ENCODE peak calls at places on chromosomes 11 and 22, in four cellular contexts. E is HCT116, A is sigmoid colon, W is stomach. B is an unnamed sample.

GRCh38 chr22:37187891-37188761 is at the start of gene C1QTNF6:
- DNase-seq in W (peak; percentile 43), E (no peak), A (peak; percentile 68), B (no peak)

GRCh38 chr11:18844753-18845367 is 53.3 kb upstream of the PTPN5 start:
- DNase-seq in A (no peak), W (no peak), E (peak; percentile 36), B (no peak)

GRCh38 chr22:20437253-20438065 is at the start of gene SCARF2:
- DNase-seq in A (peak; percentile 84), E (no peak), W (no peak), B (no peak)

GRCh38 chr11:128345316-128345715 is 242.0 kb downstream of the ETS1 start:
- DNase-seq in E (no peak), W (no peak), A (no peak), B (no peak)

GRCh38 chr11:70541176-70541575 is 142.8 kb downstream of the CTTN start:
- DNase-seq in E (no peak), A (no peak), W (no peak), B (no peak)

GRCh38 chr22:49659281-49659923 is 168.3 kb downstream of the BRD1 start:
- DNase-seq in W (no peak), E (no peak), A (peak; percentile 44), B (no peak)

GRCh38 chr22:27993201-27993635 is 74.2 kb upstream of the PITPNB start:
- DNase-seq in E (no peak), A (peak; percentile 57), W (peak; percentile 13), B (no peak)

GRCh38 chr22:37525073-37525745 is 6.0 kb upstream of the CARD10 start:
- DNase-seq in W (no peak), E (peak; percentile 60), A (no peak), B (no peak)

GRCh38 chr11:33376331-33377099 is 119.3 kb downstream of the HIPK3 start:
- DNase-seq in A (no peak), W (no peak), E (no peak), B (no peak)

GRCh38 chr11:56140151-56140661 is at the start of gene OR8J3:
- DNase-seq in A (no peak), E (no peak), W (no peak), B (no peak)

GRCh38 chr22:24402460-24403192 is 24.8 kb upstream of the ADORA2A start:
- DNase-seq in E (peak; percentile 82), W (peak; percentile 75), A (peak; percentile 89), B (peak; percentile 98)

GRCh38 chr11:126963603-126964353 is 36.8 kb downstream of the KIRREL3 start:
- DNase-seq in W (no peak), E (no peak), A (no peak), B (no peak)

GRCh38 chr11:71391786-71392185 is 56.4 kb downstream of the DHCR7 start:
- DNase-seq in A (no peak), W (no peak), E (no peak), B (no peak)

GRCh38 chr22:47053865-47054185 is 291.4 kb downstream of the TBC1D22A start:
- DNase-seq in E (no peak), A (no peak), W (no peak), B (no peak)

GRCh38 chr22:18952022-18952421 is 15.9 kb upstream of the PRODH start:
- DNase-seq in E (no peak), W (no peak), A (peak; percentile 22), B (no peak)

GRCh38 chr11:118918686-118919280 is 6.9 kb downstream of the BCL9L start:
- DNase-seq in W (no peak), E (no peak), A (peak; percentile 71), B (no peak)

GRCh38 chr11:118921929-118922744 is 3.6 kb downstream of the BCL9L start:
- DNase-seq in E (no peak), A (peak; percentile 96), W (peak; percentile 88), B (peak; percentile 87)

GRCh38 chr11:118922745-118923627 is 2.7 kb downstream of the BCL9L start:
- DNase-seq in W (no peak), A (peak; percentile 65), E (no peak), B (no peak)

GRCh38 chr11:118923721-118924587 is 1.8 kb downstream of the BCL9L start:
- DNase-seq in A (peak; percentile 65), E (no peak), W (no peak), B (no peak)

GRCh38 chr11:118921121-118921928 is 4.4 kb downstream of the BCL9L start:
- DNase-seq in E (no peak), W (no peak), A (peak; percentile 93), B (no peak)
- TF ChIP-seq POLR2A in E (no peak), W (no peak), A (no peak), B (no peak)

GRCh38 chr11:67583319-67584204 is at the start of gene GSTP1:
- DNase-seq in A (peak; percentile 97), W (peak; percentile 88), E (peak; percentile 61), B (peak; percentile 84)
- TF ChIP-seq CTCF in A (no peak), W (peak; percentile 84), E (peak; percentile 55), B (peak; percentile 45)

DNA sequence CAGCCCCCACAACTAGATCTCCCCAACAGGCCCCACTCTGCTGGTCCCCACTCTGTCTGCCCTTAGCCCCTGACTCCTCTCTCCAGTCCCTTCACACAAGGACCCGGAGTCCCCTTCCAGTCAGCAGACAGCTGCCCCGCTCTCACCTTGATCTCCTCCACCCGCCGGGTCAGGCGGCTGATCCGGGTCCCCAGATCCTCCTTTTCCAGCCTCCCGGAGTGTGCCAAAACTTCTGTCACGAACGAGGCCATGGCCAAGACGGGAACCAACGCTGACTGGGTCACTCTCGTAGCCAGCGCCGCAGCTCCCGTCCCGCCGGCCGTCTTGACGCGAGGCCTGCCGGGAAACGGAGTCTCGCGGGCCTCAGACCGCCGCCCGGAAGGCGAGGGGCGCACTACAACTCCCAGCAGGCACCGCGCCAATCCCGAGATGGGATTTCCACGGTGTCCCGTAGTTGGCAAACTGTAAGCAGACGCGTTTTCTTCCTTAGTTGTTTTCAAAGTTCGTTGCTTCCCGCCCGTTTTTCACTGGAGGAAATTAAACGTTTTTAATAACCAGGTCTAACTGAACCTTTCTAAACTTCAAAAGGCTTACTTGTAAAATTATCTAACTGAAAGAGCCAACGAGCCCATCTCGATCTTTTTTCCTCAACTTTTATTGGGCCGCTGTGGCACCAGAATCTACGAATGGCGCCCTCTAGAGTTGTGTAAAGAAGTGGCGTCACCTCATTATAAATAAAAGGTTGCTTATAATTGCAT is at the start of gene ZW10:
- DNase-seq in E (peak; percentile 92), A (peak; percentile 98), W (peak; percentile 99), B (peak; percentile 96)
- TF ChIP-seq POLR2AphosphoS5 in E (peak; percentile 88), A (peak; percentile 71), W (peak; percentile 64), B (peak; percentile 98)

GRCh38 chr11:57964660-57965059 is 59.0 kb upstream of the OR9Q1 start:
- DNase-seq in A (no peak), E (no peak), W (no peak), B (no peak)
- TF ChIP-seq POLR2A in A (no peak), E (no peak), W (no peak), B (no peak)

GRCh38 chr11:75033916-75034315 is 45.2 kb downstream of the NEU3 start:
- DNase-seq in W (no peak), A (no peak), E (no peak), B (no peak)

GRCh38 chr11:75032550-75032935 is 43.8 kb downstream of the NEU3 start:
- DNase-seq in W (no peak), A (no peak), E (no peak), B (no peak)

GRCh38 chr11:75031224-75031753 is 42.6 kb downstream of the NEU3 start:
- DNase-seq in W (no peak), E (no peak), A (no peak), B (no peak)

GRCh38 chr11:75029836-75030631 is 41.3 kb downstream of the NEU3 start:
- DNase-seq in A (no peak), W (no peak), E (no peak), B (no peak)

DNA sequence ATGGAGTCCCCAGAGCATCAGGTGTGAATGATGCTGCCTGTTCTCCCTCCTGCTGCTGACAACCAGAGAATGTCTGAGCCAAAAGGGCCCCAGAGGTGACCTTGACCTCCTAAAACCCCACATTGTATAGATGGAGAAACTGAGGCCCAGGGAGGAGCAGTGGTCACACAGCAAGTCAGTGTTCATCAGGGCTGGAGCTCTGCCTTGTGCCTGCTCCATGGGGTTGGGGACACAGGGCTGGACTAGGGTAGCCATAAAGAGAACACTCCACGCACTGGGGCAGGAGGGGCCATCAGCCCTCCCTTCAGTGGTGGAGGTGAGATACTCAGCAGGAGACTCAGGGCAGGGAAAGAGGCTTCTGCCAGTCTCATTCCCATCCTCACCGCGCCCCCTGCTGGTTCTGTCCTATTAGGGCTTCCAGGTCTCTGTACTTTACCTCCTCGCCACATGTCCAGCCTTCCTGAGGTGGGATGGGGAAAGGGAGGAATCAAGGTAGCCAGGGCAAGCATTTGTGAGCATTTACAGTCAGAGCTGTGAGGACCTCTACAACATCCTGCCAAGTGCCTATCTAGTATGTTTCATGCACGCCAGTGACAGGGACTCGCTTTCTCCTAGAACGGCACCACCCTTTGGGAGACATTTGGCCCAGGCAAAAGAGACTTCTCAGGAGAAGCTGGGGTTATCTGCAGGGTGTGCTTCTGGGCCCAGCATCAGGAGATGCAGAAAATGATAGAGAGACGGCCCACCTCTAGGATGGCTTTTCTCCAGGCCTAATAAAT is 43.2 kb downstream of the NEU3 start:
- DNase-seq in A (peak; percentile 72), W (peak; percentile 83), E (peak; percentile 52), B (peak; percentile 55)
- TF ChIP-seq CTCF in A (peak; percentile 66), W (peak; percentile 52), E (peak; percentile 81), B (peak; percentile 70)

GRCh38 chr22:31102441-31103081 is 4.8 kb downstream of the SELENOM start:
- DNase-seq in W (peak; percentile 69), E (no peak), A (peak; percentile 99), B (no peak)

GRCh38 chr22:31105282-31105929 is 2.0 kb downstream of the SELENOM start:
- DNase-seq in A (peak; percentile 79), E (no peak), W (no peak), B (no peak)

GRCh38 chr22:31104869-31105268 is 2.5 kb downstream of the SELENOM start:
- DNase-seq in E (no peak), W (no peak), A (peak; percentile 83), B (no peak)

GRCh38 chr22:31103111-31103510 is 4.3 kb downstream of the SELENOM start:
- DNase-seq in W (no peak), A (no peak), E (no peak), B (no peak)

DNA sequence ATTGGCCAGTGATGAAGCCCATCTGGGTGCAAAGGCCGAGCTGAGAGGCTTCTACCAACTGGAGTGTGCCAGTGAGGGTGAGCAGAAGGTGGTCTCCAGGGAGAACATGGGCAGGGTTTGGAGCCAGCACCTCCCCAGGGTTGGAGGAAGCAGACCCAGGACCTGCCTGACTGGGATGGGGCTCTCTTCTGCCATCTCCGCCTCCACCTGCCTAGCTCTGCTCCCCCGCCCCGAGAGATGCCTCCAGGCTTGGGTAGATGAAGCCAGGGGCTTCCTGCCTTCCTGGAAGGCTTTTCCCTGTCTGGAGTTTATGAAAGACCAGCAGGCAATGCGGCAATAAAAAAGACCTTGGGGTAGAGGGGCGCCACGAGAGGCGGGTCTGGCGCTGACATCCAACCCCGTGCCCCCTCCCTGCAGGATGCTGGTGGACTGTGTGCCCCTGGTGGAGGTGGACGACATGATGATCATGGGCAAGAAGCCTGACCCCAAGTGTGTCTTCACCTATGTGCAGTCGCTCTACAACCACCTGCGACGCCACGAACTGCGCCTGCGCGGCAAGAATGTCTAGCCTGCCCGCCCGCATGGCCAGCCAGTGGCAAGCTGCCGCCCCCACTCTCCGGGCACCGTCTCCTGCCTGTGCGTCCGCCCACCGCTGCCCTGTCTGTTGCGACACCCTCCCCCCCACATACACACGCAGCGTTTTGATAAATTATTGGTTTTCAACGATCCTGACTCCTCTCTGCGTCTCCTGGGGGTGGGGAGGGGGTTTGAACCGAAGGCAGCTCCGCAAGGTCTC is 3.3 kb downstream of the SELENOM start:
- DNase-seq in A (peak; percentile 95), W (no peak), E (no peak), B (no peak)
- TF ChIP-seq POLR2AphosphoS5 in A (peak; percentile 92), W (peak; percentile 70), E (peak; percentile 28), B (peak; percentile 25)

GRCh38 chr11:6320411-6321207 is at the start of gene CAVIN3:
- DNase-seq in E (peak; percentile 48), A (peak; percentile 94), W (peak; percentile 70), B (peak; percentile 17)
- TF ChIP-seq POLR2A in E (peak; percentile 37), A (peak; percentile 33), W (no peak), B (no peak)

GRCh38 chr11:22730319-22730718 is 63.9 kb downstream of the GAS2 start:
- DNase-seq in E (no peak), A (no peak), W (no peak), B (no peak)
- TF ChIP-seq CTCF in E (peak; percentile 33), A (no peak), W (no peak), B (no peak)